ENCODE peak calls at places on chromosome 11, in four cellular contexts. Z is transverse colon, S is Panc1, D is sigmoid colon. V is an unnamed sample.

GRCh38 chr11:71342951-71343827 is 90.8 kb upstream of the SHANK2 start:
- DNase-seq in Z (peak; percentile 38), S (no peak), D (no peak), V (peak; percentile 58)

GRCh38 chr11:74822187-74822586 is 73.5 kb downstream of the RNF169 start:
- DNase-seq in Z (no peak), S (no peak), D (no peak), V (no peak)

GRCh38 chr11:31874631-31875191 is 63.6 kb upstream of the PAX6 start:
- DNase-seq in Z (no peak), S (no peak), D (no peak), V (no peak)

GRCh38 chr11:406796-407650 is 7.8 kb downstream of the SIGIRR start:
- DNase-seq in Z (peak; percentile 89), S (no peak), D (peak; percentile 91), V (peak; percentile 78)

GRCh38 chr11:121291896-121292502 is 572 bp upstream of the SC5D start:
- DNase-seq in Z (peak; percentile 11), S (no peak), D (no peak), V (no peak)

GRCh38 chr11:18958221-18958910 is 19.2 kb upstream of the MRGPRX1 start:
- DNase-seq in Z (no peak), S (no peak), D (no peak), V (no peak)

GRCh38 chr11:34214961-34215805 is 109.8 kb downstream of the NAT10 start:
- DNase-seq in Z (no peak), S (peak; percentile 94), D (no peak), V (no peak)

GRCh38 chr11:31645747-31646146 is 136.2 kb downstream of the ELP4 start:
- DNase-seq in Z (no peak), S (peak; percentile 35), D (no peak), V (no peak)

GRCh38 chr11:127049486-127049885 is 48.9 kb upstream of the KIRREL3 start:
- DNase-seq in Z (no peak), S (no peak), D (no peak), V (no peak)

GRCh38 chr11:58135171-58135570 is 9.8 kb upstream of the OR9I1 start:
- DNase-seq in Z (no peak), S (no peak), D (no peak), V (no peak)

GRCh38 chr11:58055806-58056401 is 25.2 kb downstream of the OR6Q1 start:
- DNase-seq in Z (no peak), S (no peak), D (no peak), V (no peak)

GRCh38 chr11:43327987-43328386 is 16.2 kb downstream of the API5 start:
- DNase-seq in Z (no peak), S (peak; percentile 63), D (no peak), V (peak; percentile 54)

GRCh38 chr11:115958089-115959000 is 454.1 kb upstream of the CADM1 start:
- DNase-seq in Z (no peak), S (no peak), D (no peak), V (no peak)

GRCh38 chr11:134120921-134121526 is 52.2 kb downstream of the JAM3 start:
- DNase-seq in Z (no peak), S (no peak), D (peak; percentile 75), V (no peak)

GRCh38 chr11:26963764-26964163 is 30.1 kb upstream of the FIBIN start:
- DNase-seq in Z (no peak), S (no peak), D (no peak), V (no peak)

GRCh38 chr11:77179048-77179447 is 51.0 kb downstream of the MYO7A start:
- DNase-seq in Z (no peak), S (no peak), D (no peak), V (no peak)

GRCh38 chr11:128467610-128468041 is 119.7 kb downstream of the ETS1 start:
- DNase-seq in Z (no peak), S (peak; percentile 92), D (peak; percentile 82), V (no peak)

GRCh38 chr11:2886191-2886894 is 768 bp upstream of the CDKN1C start:
- DNase-seq in Z (no peak), S (no peak), D (peak; percentile 85), V (no peak)

GRCh38 chr11:11620966-11621880 is 582 bp downstream of the GALNT18 start:
- DNase-seq in Z (peak; percentile 31), S (no peak), D (peak; percentile 78), V (peak; percentile 33)

GRCh38 chr11:128544625-128545024 is 42.7 kb downstream of the ETS1 start:
- DNase-seq in Z (no peak), S (no peak), D (no peak), V (no peak)

GRCh38 chr11:44681698-44682097 is 45.1 kb upstream of the TSPAN18 start:
- DNase-seq in Z (no peak), S (no peak), D (no peak), V (no peak)

GRCh38 chr11:123241874-123242538 is 47.0 kb upstream of the CLMP start:
- DNase-seq in Z (no peak), S (no peak), D (no peak), V (no peak)

GRCh38 chr11:64102005-64102738 is 63.7 kb downstream of the MACROD1 start:
- DNase-seq in Z (no peak), S (no peak), D (no peak), V (no peak)

GRCh38 chr11:21892696-21893095 is 300.2 kb upstream of the ANO5 start:
- DNase-seq in Z (no peak), S (no peak), D (no peak), V (no peak)

GRCh38 chr11:28058333-28058732 is 49.6 kb downstream of the KIF18A start:
- DNase-seq in Z (no peak), S (no peak), D (no peak), V (no peak)

GRCh38 chr11:111963786-111964385 is 26.7 kb downstream of the DIXDC1 start:
- DNase-seq in Z (no peak), S (no peak), D (no peak), V (no peak)

GRCh38 chr11:111969344-111969743 is 32.2 kb downstream of the DIXDC1 start:
- DNase-seq in Z (no peak), S (no peak), D (no peak), V (no peak)

GRCh38 chr11:111966678-111967077 is 29.5 kb downstream of the DIXDC1 start:
- DNase-seq in Z (no peak), S (no peak), D (no peak), V (peak; percentile 49)

DNA sequence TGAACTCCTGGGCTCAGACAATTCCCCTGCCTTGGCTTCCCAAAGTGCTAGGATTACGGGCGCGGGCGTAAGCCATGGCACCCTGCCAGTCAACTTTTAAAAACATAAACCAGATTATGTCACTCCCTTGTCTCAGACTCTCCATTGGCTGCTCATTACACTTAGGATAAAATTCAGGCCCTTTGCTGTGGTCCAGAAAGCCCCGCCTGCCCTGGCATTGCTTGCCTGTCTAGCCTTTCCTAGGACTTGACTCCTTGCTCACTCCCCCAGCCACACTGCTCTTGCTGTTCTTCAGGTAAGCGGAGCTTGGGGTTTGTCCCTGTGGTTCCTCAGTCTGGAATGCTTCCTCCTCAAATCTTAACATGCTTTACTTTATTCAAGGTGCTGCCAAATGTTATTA is 30.5 kb downstream of the DIXDC1 start:
- DNase-seq in Z (no peak), S (no peak), D (no peak), V (peak; percentile 67)
- H3K36me3 ChIP-seq in Z (no peaks in the 10 kb centered on the region), S (no peaks in the 10 kb centered on the region), D (no peaks in the 10 kb centered on the region), V (no peaks in the 10 kb centered on the region)

GRCh38 chr11:65556470-65557279 is 1.5 kb downstream of the LTBP3 start:
- DNase-seq in Z (no peak), S (no peak), D (peak; percentile 70), V (no peak)

GRCh38 chr11:65555693-65556231 is 2.4 kb downstream of the LTBP3 start:
- DNase-seq in Z (no peak), S (peak; percentile 73), D (peak; percentile 78), V (no peak)

GRCh38 chr11:65558002-65558784 is at the start of gene LTBP3:
- DNase-seq in Z (peak; percentile 77), S (no peak), D (peak; percentile 94), V (peak; percentile 87)

GRCh38 chr11:65558785-65559509 is 788 bp upstream of the LTBP3 start:
- DNase-seq in Z (no peak), S (no peak), D (peak; percentile 91), V (peak; percentile 44)

GRCh38 chr11:65557280-65558001 is 718 bp downstream of the LTBP3 start:
- DNase-seq in Z (no peak), S (no peak), D (peak; percentile 70), V (no peak)
- TF ChIP-seq POLR2AphosphoS5 in Z (no peak), S (no peak), D (no peak), V (no peak)

GRCh38 chr11:125671561-125671960 is 9.1 kb downstream of the ACRV1 start:
- DNase-seq in Z (no peak), S (no peak), D (no peak), V (no peak)
- H3K36me3 ChIP-seq in Z (no peaks in the 10 kb centered on the region), S (no peaks in the 10 kb centered on the region), D (no peaks in the 10 kb centered on the region), V (peaks cover 6% of the 10 kb centered on the region)

DNA sequence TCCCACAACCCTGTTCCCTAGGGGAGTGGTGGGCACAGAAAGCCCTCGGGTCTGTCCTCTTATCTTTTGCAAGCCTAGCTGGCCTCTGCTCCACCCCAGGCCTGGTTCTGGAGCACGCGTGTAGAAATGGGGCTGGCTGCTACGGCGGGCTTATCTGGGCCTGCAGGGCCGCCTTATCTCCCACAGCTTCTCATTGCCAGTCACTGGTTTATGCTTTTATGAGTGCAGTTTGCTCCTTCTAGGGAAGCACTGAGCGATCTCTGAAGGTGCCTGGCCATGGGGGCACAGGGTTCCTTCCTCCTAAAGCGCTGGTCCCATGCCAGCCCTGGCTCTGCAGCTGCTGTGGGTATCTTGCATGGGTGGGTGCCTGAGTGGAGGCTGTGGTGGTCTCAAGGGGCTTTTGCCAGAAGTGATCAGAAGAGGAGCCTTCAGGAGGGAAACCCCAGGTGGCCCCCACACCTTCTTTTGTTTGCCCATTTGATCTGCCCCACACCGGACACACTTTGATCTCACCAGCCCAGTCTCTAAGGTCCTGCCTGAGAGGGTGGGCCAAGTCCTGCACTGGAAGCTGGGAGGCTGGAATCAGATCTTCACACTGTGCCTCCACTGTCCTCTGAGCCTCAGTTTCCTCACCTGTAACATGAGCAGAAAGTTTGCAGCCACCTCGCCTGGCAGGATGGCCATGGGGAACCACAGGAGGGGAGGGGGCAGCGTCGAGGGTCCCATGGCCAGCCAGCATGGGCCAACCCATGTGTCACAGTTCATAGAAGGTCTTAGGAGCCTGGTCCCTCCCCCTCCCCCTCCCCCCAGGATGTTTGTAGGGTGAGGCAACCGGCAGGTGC is 86.6 kb upstream of the FGF3 start:
- DNase-seq in Z (peak; percentile 79), S (no peak), D (no peak), V (peak; percentile 49)
- TF ChIP-seq POLR2AphosphoS5 in Z (no peak), S (no peak), D (no peak), V (no peak)

GRCh38 chr11:6458352-6458751 is 15.4 kb downstream of the TRIM3 start:
- DNase-seq in Z (no peak), S (no peak), D (no peak), V (no peak)
- H3K36me3 ChIP-seq in Z (no peaks in the 10 kb centered on the region), S (no peaks in the 10 kb centered on the region), D (peaks cover 25% of the 10 kb centered on the region), V (peaks cover 51% of the 10 kb centered on the region)

DNA sequence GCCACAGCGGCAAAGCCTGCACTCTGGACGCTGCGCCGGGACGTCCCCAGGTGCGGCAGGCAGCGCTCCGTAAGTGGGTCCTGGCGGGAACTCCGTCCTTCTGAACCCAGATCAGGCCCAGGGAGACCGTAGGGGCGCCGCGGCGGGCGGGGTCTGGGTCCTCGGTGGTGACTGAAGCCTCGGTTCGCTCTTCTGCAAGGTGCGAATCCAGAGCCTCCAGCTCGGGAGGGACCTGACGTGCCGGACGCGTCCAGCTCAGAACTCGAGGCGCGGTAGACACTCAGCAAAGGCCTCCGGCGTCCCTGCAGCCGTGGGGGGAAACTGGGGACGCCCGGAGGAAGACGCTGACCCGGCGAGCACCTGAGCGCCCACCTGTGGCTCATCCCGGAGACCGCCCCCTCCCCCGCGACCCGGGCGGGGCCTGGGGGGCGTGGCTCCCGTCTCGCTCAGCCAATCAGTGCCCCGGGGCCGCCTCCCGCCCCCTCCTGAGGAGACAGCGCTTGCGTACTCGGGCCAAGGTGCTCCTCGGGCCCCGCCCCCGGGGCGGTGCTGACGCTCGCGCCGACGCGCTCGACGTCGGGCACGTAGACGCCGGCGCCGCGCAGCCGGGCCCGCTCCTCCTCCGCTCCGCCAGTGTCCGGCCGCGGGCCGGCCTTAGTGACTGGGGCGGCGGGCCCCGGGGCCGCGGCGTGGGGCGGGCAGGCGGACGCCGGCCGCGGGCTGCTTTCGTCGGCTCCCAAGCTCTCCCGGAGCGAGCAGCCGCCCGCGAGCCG is at the start of gene PPFIA1:
- DNase-seq in Z (peak; percentile 97), S (peak; percentile 65), D (peak; percentile 97), V (peak; percentile 97)
- TF ChIP-seq POLR2AphosphoS5 in Z (peak; percentile 72), S (peak; percentile 82), D (no peak), V (peak; percentile 72)